ENCODE peak calls at places on chromosomes 11 and 22, in ten cellular contexts. One of them, this sample, is unnamed.

GRCh38 chr11:22666320-22666699 is at the start of gene GAS2:
- DNase-seq in effector memory CD4-positive, alpha-beta T cell: no peak
- DNase-seq in T1000: no peak
- DNase-seq in amniotic stem cell: no peak
- DNase-seq in aorta: no peak
- DNase-seq in NAMALWA: no peak
- DNase-seq in activated gamma-delta T cell treated with Interleukin-2 at 50 U/mL for 16 hours: no peak
- DNase-seq in fibroblast of the aortic adventitia: peak; percentile 14
- DNase-seq in AML-193: no peak
- DNase-seq in effector CD4-positive, alpha-beta T cell: no peak
- DNase-seq in this sample: no peak

GRCh38 chr11:85758480-85759039 is 52.4 kb downstream of the SYTL2 start:
- DNase-seq in NAMALWA: no peak
- DNase-seq in effector CD4-positive, alpha-beta T cell: no peak
- DNase-seq in T1000: no peak
- DNase-seq in AML-193: no peak
- DNase-seq in effector memory CD4-positive, alpha-beta T cell: no peak
- DNase-seq in aorta: no peak
- DNase-seq in activated gamma-delta T cell treated with Interleukin-2 at 50 U/mL for 16 hours: no peak
- DNase-seq in amniotic stem cell: no peak
- DNase-seq in fibroblast of the aortic adventitia: no peak
- DNase-seq in this sample: no peak

GRCh38 chr22:23772315-23773246 is at the start of gene MMP11:
- DNase-seq in effector memory CD4-positive, alpha-beta T cell: peak; percentile 38
- DNase-seq in activated gamma-delta T cell treated with Interleukin-2 at 50 U/mL for 16 hours: peak; percentile 54
- DNase-seq in AML-193: no peak
- DNase-seq in amniotic stem cell: no peak
- DNase-seq in NAMALWA: peak; percentile 52
- DNase-seq in T1000: no peak
- DNase-seq in fibroblast of the aortic adventitia: peak; percentile 27
- DNase-seq in effector CD4-positive, alpha-beta T cell: peak; percentile 47
- DNase-seq in aorta: no peak
- DNase-seq in this sample: no peak

GRCh38 chr11:113839842-113840241 is 35.5 kb downstream of the USP28 start:
- DNase-seq in NAMALWA: peak; percentile 59
- DNase-seq in AML-193: no peak
- DNase-seq in effector CD4-positive, alpha-beta T cell: no peak
- DNase-seq in effector memory CD4-positive, alpha-beta T cell: no peak
- DNase-seq in amniotic stem cell: no peak
- DNase-seq in aorta: no peak
- DNase-seq in fibroblast of the aortic adventitia: no peak
- DNase-seq in activated gamma-delta T cell treated with Interleukin-2 at 50 U/mL for 16 hours: no peak
- DNase-seq in T1000: no peak
- DNase-seq in this sample: no peak

GRCh38 chr11:65554057-65554818 is 3.9 kb downstream of the LTBP3 start:
- DNase-seq in aorta: no peak
- DNase-seq in amniotic stem cell: no peak
- DNase-seq in effector CD4-positive, alpha-beta T cell: no peak
- DNase-seq in AML-193: no peak
- DNase-seq in T1000: no peak
- DNase-seq in fibroblast of the aortic adventitia: no peak
- DNase-seq in NAMALWA: no peak
- DNase-seq in effector memory CD4-positive, alpha-beta T cell: no peak
- DNase-seq in activated gamma-delta T cell treated with Interleukin-2 at 50 U/mL for 16 hours: no peak
- DNase-seq in this sample: no peak

GRCh38 chr11:61138940-61139339 is 22.3 kb downstream of the VPS37C start:
- DNase-seq in effector memory CD4-positive, alpha-beta T cell: no peak
- DNase-seq in NAMALWA: no peak
- DNase-seq in aorta: peak; percentile 36
- DNase-seq in AML-193: no peak
- DNase-seq in effector CD4-positive, alpha-beta T cell: no peak
- DNase-seq in activated gamma-delta T cell treated with Interleukin-2 at 50 U/mL for 16 hours: no peak
- DNase-seq in amniotic stem cell: no peak
- DNase-seq in T1000: no peak
- DNase-seq in fibroblast of the aortic adventitia: peak; percentile 89
- DNase-seq in this sample: peak; percentile 31

GRCh38 chr11:64226507-64227051 is 505 bp downstream of the NUDT22 start:
- DNase-seq in activated gamma-delta T cell treated with Interleukin-2 at 50 U/mL for 16 hours: peak; percentile 55
- DNase-seq in effector CD4-positive, alpha-beta T cell: peak; percentile 52
- DNase-seq in NAMALWA: peak; percentile 77
- DNase-seq in T1000: no peak
- DNase-seq in effector memory CD4-positive, alpha-beta T cell: peak; percentile 52
- DNase-seq in aorta: peak; percentile 81
- DNase-seq in AML-193: peak; percentile 77
- DNase-seq in amniotic stem cell: no peak
- DNase-seq in fibroblast of the aortic adventitia: no peak
- DNase-seq in this sample: no peak

GRCh38 chr11:44313701-44314489 is 4.0 kb upstream of the ALX4 start:
- DNase-seq in activated gamma-delta T cell treated with Interleukin-2 at 50 U/mL for 16 hours: no peak
- DNase-seq in fibroblast of the aortic adventitia: peak; percentile 64
- DNase-seq in NAMALWA: no peak
- DNase-seq in aorta: no peak
- DNase-seq in T1000: no peak
- DNase-seq in effector memory CD4-positive, alpha-beta T cell: no peak
- DNase-seq in effector CD4-positive, alpha-beta T cell: no peak
- DNase-seq in AML-193: no peak
- DNase-seq in amniotic stem cell: no peak
- DNase-seq in this sample: no peak

GRCh38 chr11:96275807-96276594 is 67.0 kb downstream of the MAML2 start:
- DNase-seq in amniotic stem cell: peak; percentile 30
- DNase-seq in AML-193: no peak
- DNase-seq in fibroblast of the aortic adventitia: peak; percentile 47
- DNase-seq in effector memory CD4-positive, alpha-beta T cell: no peak
- DNase-seq in aorta: no peak
- DNase-seq in effector CD4-positive, alpha-beta T cell: no peak
- DNase-seq in NAMALWA: no peak
- DNase-seq in T1000: no peak
- DNase-seq in activated gamma-delta T cell treated with Interleukin-2 at 50 U/mL for 16 hours: no peak
- DNase-seq in this sample: no peak

GRCh38 chr11:60318726-60319125 is 8.3 kb upstream of the MS4A6E start:
- DNase-seq in fibroblast of the aortic adventitia: no peak
- DNase-seq in T1000: no peak
- DNase-seq in activated gamma-delta T cell treated with Interleukin-2 at 50 U/mL for 16 hours: no peak
- DNase-seq in AML-193: no peak
- DNase-seq in NAMALWA: no peak
- DNase-seq in effector memory CD4-positive, alpha-beta T cell: no peak
- DNase-seq in effector CD4-positive, alpha-beta T cell: no peak
- DNase-seq in amniotic stem cell: no peak
- DNase-seq in aorta: no peak
- DNase-seq in this sample: no peak

GRCh38 chr22:47174671-47175111 is 412.2 kb downstream of the TBC1D22A start:
- DNase-seq in NAMALWA: no peak
- DNase-seq in AML-193: no peak
- DNase-seq in amniotic stem cell: no peak
- DNase-seq in effector CD4-positive, alpha-beta T cell: no peak
- DNase-seq in aorta: peak; percentile 33
- DNase-seq in effector memory CD4-positive, alpha-beta T cell: no peak
- DNase-seq in activated gamma-delta T cell treated with Interleukin-2 at 50 U/mL for 16 hours: no peak
- DNase-seq in T1000: no peak
- DNase-seq in fibroblast of the aortic adventitia: no peak
- DNase-seq in this sample: no peak

GRCh38 chr22:45548441-45548840 is 45.8 kb downstream of the FBLN1 start:
- DNase-seq in amniotic stem cell: no peak
- DNase-seq in T1000: no peak
- DNase-seq in activated gamma-delta T cell treated with Interleukin-2 at 50 U/mL for 16 hours: no peak
- DNase-seq in effector CD4-positive, alpha-beta T cell: no peak
- DNase-seq in AML-193: no peak
- DNase-seq in NAMALWA: no peak
- DNase-seq in fibroblast of the aortic adventitia: no peak
- DNase-seq in aorta: peak; percentile 50
- DNase-seq in effector memory CD4-positive, alpha-beta T cell: no peak
- DNase-seq in this sample: no peak

GRCh38 chr11:129740125-129740719 is 75.4 kb upstream of the TMEM45B start:
- DNase-seq in fibroblast of the aortic adventitia: no peak
- DNase-seq in NAMALWA: no peak
- DNase-seq in amniotic stem cell: no peak
- DNase-seq in activated gamma-delta T cell treated with Interleukin-2 at 50 U/mL for 16 hours: no peak
- DNase-seq in T1000: no peak
- DNase-seq in aorta: no peak
- DNase-seq in effector CD4-positive, alpha-beta T cell: no peak
- DNase-seq in AML-193: no peak
- DNase-seq in effector memory CD4-positive, alpha-beta T cell: no peak
- DNase-seq in this sample: no peak

GRCh38 chr22:49994361-49995058 is 18.1 kb downstream of the IL17REL start:
- DNase-seq in fibroblast of the aortic adventitia: no peak
- DNase-seq in T1000: no peak
- DNase-seq in effector CD4-positive, alpha-beta T cell: no peak
- DNase-seq in NAMALWA: no peak
- DNase-seq in effector memory CD4-positive, alpha-beta T cell: no peak
- DNase-seq in aorta: peak; percentile 41
- DNase-seq in activated gamma-delta T cell treated with Interleukin-2 at 50 U/mL for 16 hours: no peak
- DNase-seq in AML-193: no peak
- DNase-seq in amniotic stem cell: no peak
- DNase-seq in this sample: no peak

GRCh38 chr11:45170484-45170883 is 24.0 kb downstream of the PRDM11 start:
- DNase-seq in activated gamma-delta T cell treated with Interleukin-2 at 50 U/mL for 16 hours: no peak
- DNase-seq in effector memory CD4-positive, alpha-beta T cell: no peak
- DNase-seq in NAMALWA: no peak
- DNase-seq in fibroblast of the aortic adventitia: no peak
- DNase-seq in amniotic stem cell: no peak
- DNase-seq in AML-193: no peak
- DNase-seq in T1000: no peak
- DNase-seq in aorta: no peak
- DNase-seq in effector CD4-positive, alpha-beta T cell: no peak
- DNase-seq in this sample: no peak

GRCh38 chr11:72743321-72744221 is 8.6 kb downstream of the ARAP1 start:
- DNase-seq in activated gamma-delta T cell treated with Interleukin-2 at 50 U/mL for 16 hours: no peak
- DNase-seq in amniotic stem cell: no peak
- DNase-seq in effector memory CD4-positive, alpha-beta T cell: no peak
- DNase-seq in T1000: no peak
- DNase-seq in NAMALWA: peak; percentile 95
- DNase-seq in fibroblast of the aortic adventitia: no peak
- DNase-seq in aorta: no peak
- DNase-seq in effector CD4-positive, alpha-beta T cell: no peak
- DNase-seq in AML-193: no peak
- DNase-seq in this sample: no peak

GRCh38 chr11:129317564-129317963 is 58.1 kb upstream of the BARX2 start:
- DNase-seq in aorta: no peak
- DNase-seq in T1000: no peak
- DNase-seq in effector memory CD4-positive, alpha-beta T cell: no peak
- DNase-seq in NAMALWA: no peak
- DNase-seq in AML-193: peak; percentile 24
- DNase-seq in effector CD4-positive, alpha-beta T cell: no peak
- DNase-seq in activated gamma-delta T cell treated with Interleukin-2 at 50 U/mL for 16 hours: no peak
- DNase-seq in fibroblast of the aortic adventitia: no peak
- DNase-seq in amniotic stem cell: no peak
- DNase-seq in this sample: no peak

GRCh38 chr11:7286178-7286577 is 34.5 kb downstream of the SYT9 start:
- DNase-seq in effector memory CD4-positive, alpha-beta T cell: no peak
- DNase-seq in T1000: no peak
- DNase-seq in AML-193: no peak
- DNase-seq in fibroblast of the aortic adventitia: no peak
- DNase-seq in aorta: no peak
- DNase-seq in amniotic stem cell: no peak
- DNase-seq in effector CD4-positive, alpha-beta T cell: no peak
- DNase-seq in activated gamma-delta T cell treated with Interleukin-2 at 50 U/mL for 16 hours: no peak
- DNase-seq in NAMALWA: no peak
- DNase-seq in this sample: no peak

GRCh38 chr11:113166280-113166679 is 148.1 kb upstream of the TTC12 start:
- DNase-seq in effector CD4-positive, alpha-beta T cell: no peak
- DNase-seq in amniotic stem cell: no peak
- DNase-seq in activated gamma-delta T cell treated with Interleukin-2 at 50 U/mL for 16 hours: no peak
- DNase-seq in AML-193: no peak
- DNase-seq in fibroblast of the aortic adventitia: no peak
- DNase-seq in aorta: no peak
- DNase-seq in NAMALWA: no peak
- DNase-seq in T1000: no peak
- DNase-seq in effector memory CD4-positive, alpha-beta T cell: no peak
- DNase-seq in this sample: no peak

GRCh38 chr11:125618383-125618782 is 6.6 kb upstream of the CHEK1 start:
- DNase-seq in T1000: no peak
- DNase-seq in activated gamma-delta T cell treated with Interleukin-2 at 50 U/mL for 16 hours: no peak
- DNase-seq in amniotic stem cell: no peak
- DNase-seq in effector CD4-positive, alpha-beta T cell: no peak
- DNase-seq in effector memory CD4-positive, alpha-beta T cell: no peak
- DNase-seq in AML-193: no peak
- DNase-seq in aorta: no peak
- DNase-seq in fibroblast of the aortic adventitia: no peak
- DNase-seq in NAMALWA: no peak
- DNase-seq in this sample: no peak

GRCh38 chr22:44758354-44758969 is 6.1 kb downstream of the ARHGAP8 start:
- DNase-seq in T1000: no peak
- DNase-seq in AML-193: no peak
- DNase-seq in effector CD4-positive, alpha-beta T cell: no peak
- DNase-seq in fibroblast of the aortic adventitia: peak; percentile 70
- DNase-seq in aorta: no peak
- DNase-seq in amniotic stem cell: peak; percentile 44
- DNase-seq in effector memory CD4-positive, alpha-beta T cell: no peak
- DNase-seq in activated gamma-delta T cell treated with Interleukin-2 at 50 U/mL for 16 hours: no peak
- DNase-seq in NAMALWA: no peak
- DNase-seq in this sample: no peak

GRCh38 chr11:70700453-70700852 is 302.1 kb downstream of the CTTN start:
- DNase-seq in effector memory CD4-positive, alpha-beta T cell: no peak
- DNase-seq in AML-193: no peak
- DNase-seq in amniotic stem cell: no peak
- DNase-seq in fibroblast of the aortic adventitia: no peak
- DNase-seq in effector CD4-positive, alpha-beta T cell: no peak
- DNase-seq in NAMALWA: no peak
- DNase-seq in T1000: no peak
- DNase-seq in activated gamma-delta T cell treated with Interleukin-2 at 50 U/mL for 16 hours: no peak
- DNase-seq in aorta: peak; percentile 29
- DNase-seq in this sample: no peak

GRCh38 chr11:30908272-30908671 is 322.1 kb upstream of the MPPED2 start:
- DNase-seq in aorta: no peak
- DNase-seq in T1000: no peak
- DNase-seq in effector memory CD4-positive, alpha-beta T cell: no peak
- DNase-seq in amniotic stem cell: no peak
- DNase-seq in AML-193: no peak
- DNase-seq in effector CD4-positive, alpha-beta T cell: no peak
- DNase-seq in NAMALWA: no peak
- DNase-seq in activated gamma-delta T cell treated with Interleukin-2 at 50 U/mL for 16 hours: no peak
- DNase-seq in fibroblast of the aortic adventitia: no peak
- DNase-seq in this sample: no peak

GRCh38 chr11:112861356-112861755 is 99.9 kb upstream of the NCAM1 start:
- DNase-seq in AML-193: no peak
- DNase-seq in effector memory CD4-positive, alpha-beta T cell: no peak
- DNase-seq in NAMALWA: no peak
- DNase-seq in fibroblast of the aortic adventitia: no peak
- DNase-seq in amniotic stem cell: no peak
- DNase-seq in T1000: no peak
- DNase-seq in activated gamma-delta T cell treated with Interleukin-2 at 50 U/mL for 16 hours: no peak
- DNase-seq in effector CD4-positive, alpha-beta T cell: no peak
- DNase-seq in aorta: no peak
- DNase-seq in this sample: no peak

GRCh38 chr11:115515647-115516046 is 11.4 kb upstream of the CADM1 start:
- DNase-seq in AML-193: no peak
- DNase-seq in effector memory CD4-positive, alpha-beta T cell: no peak
- DNase-seq in NAMALWA: no peak
- DNase-seq in amniotic stem cell: no peak
- DNase-seq in effector CD4-positive, alpha-beta T cell: no peak
- DNase-seq in fibroblast of the aortic adventitia: no peak
- DNase-seq in activated gamma-delta T cell treated with Interleukin-2 at 50 U/mL for 16 hours: no peak
- DNase-seq in T1000: no peak
- DNase-seq in aorta: no peak
- DNase-seq in this sample: no peak

GRCh38 chr11:108009497-108010360 is 1.0 kb downstream of the CUL5 start:
- DNase-seq in NAMALWA: peak; percentile 28
- DNase-seq in AML-193: no peak
- DNase-seq in activated gamma-delta T cell treated with Interleukin-2 at 50 U/mL for 16 hours: no peak
- DNase-seq in T1000: no peak
- DNase-seq in effector memory CD4-positive, alpha-beta T cell: no peak
- DNase-seq in fibroblast of the aortic adventitia: peak; percentile 23
- DNase-seq in aorta: no peak
- DNase-seq in amniotic stem cell: no peak
- DNase-seq in effector CD4-positive, alpha-beta T cell: no peak
- DNase-seq in this sample: no peak

GRCh38 chr22:20653795-20654342 is 120.0 kb upstream of the SERPIND1 start:
- DNase-seq in fibroblast of the aortic adventitia: no peak
- DNase-seq in T1000: no peak
- DNase-seq in AML-193: no peak
- DNase-seq in NAMALWA: no peak
- DNase-seq in effector memory CD4-positive, alpha-beta T cell: no peak
- DNase-seq in effector CD4-positive, alpha-beta T cell: no peak
- DNase-seq in activated gamma-delta T cell treated with Interleukin-2 at 50 U/mL for 16 hours: no peak
- DNase-seq in aorta: no peak
- DNase-seq in amniotic stem cell: no peak
- DNase-seq in this sample: no peak

GRCh38 chr11:78699606-78700005 is 124.9 kb upstream of the NARS2 start:
- DNase-seq in effector memory CD4-positive, alpha-beta T cell: no peak
- DNase-seq in effector CD4-positive, alpha-beta T cell: no peak
- DNase-seq in AML-193: no peak
- DNase-seq in fibroblast of the aortic adventitia: no peak
- DNase-seq in NAMALWA: no peak
- DNase-seq in activated gamma-delta T cell treated with Interleukin-2 at 50 U/mL for 16 hours: no peak
- DNase-seq in T1000: no peak
- DNase-seq in amniotic stem cell: no peak
- DNase-seq in aorta: no peak
- DNase-seq in this sample: no peak